ENCODE peak calls at places on chromosomes 13 and 19, in four cellular contexts. G, H, W and C are unnamed samples.

GRCh38 chr13:51659276-51660127 is 75.2 kb downstream of the WDFY2 start:
- DNase-seq in W (no peak), H (no peak), G (no peak), C (no peak)

GRCh38 chr19:2423913-2424685 is 3.3 kb downstream of the TIMM13 start:
- DNase-seq in G (no peak), W (no peak), H (no peak), C (no peak)

GRCh38 chr19:11737964-11738745 is 591 bp downstream of the ZNF823 start:
- DNase-seq in W (no peak), H (peak), G (peak), C (no peak)

GRCh38 chr19:6276447-6276846 is 3.3 kb downstream of the MLLT1 start:
- DNase-seq in G (peak), W (no peak), H (peak), C (no peak)

GRCh38 chr13:102402292-102402691 is 444 bp upstream of the FGF14 start:
- DNase-seq in G (peak), W (no peak), H (peak), C (peak)

GRCh38 chr19:10553087-10553667 is 9.5 kb downstream of the ATG4D start:
- DNase-seq in G (no peak), H (no peak), W (no peak), C (no peak)

GRCh38 chr13:111630411-111630810 is 310.0 kb downstream of the TEX29 start:
- DNase-seq in H (no peak), G (no peak), W (no peak), C (no peak)

GRCh38 chr13:20465218-20465879 is 60.3 kb downstream of the CRYL1 start:
- DNase-seq in W (peak), H (no peak), G (no peak), C (no peak)

GRCh38 chr19:35714601-35715354 is 3.0 kb upstream of the KMT2B start:
- DNase-seq in W (no peak), G (no peak), H (no peak), C (no peak)

GRCh38 chr19:16371540-16371986 is 46.9 kb downstream of the KLF2 start:
- DNase-seq in W (no peak), G (no peak), H (peak), C (no peak)

GRCh38 chr13:90760639-90761038 is 586.8 kb upstream of the MIR17HG start:
- DNase-seq in W (no peak), H (no peak), G (no peak), C (no peak)

GRCh38 chr13:49791214-49791752 is 1.2 kb downstream of the KPNA3 start:
- DNase-seq in W (no peak), G (no peak), H (no peak), C (no peak)

GRCh38 chr19:10508036-10508435 is 4.9 kb upstream of the KEAP1 start:
- DNase-seq in W (no peak), H (no peak), G (no peak), C (no peak)

GRCh38 chr19:12884926-12885748 is 1.9 kb downstream of the KLF1 start:
- DNase-seq in G (no peak), W (peak), H (peak), C (peak)

GRCh38 chr13:55815458-55816033 is 1325.2 kb upstream of the PRR20A start:
- DNase-seq in G (no peak), W (no peak), H (no peak), C (no peak)

GRCh38 chr13:39781381-39781780 is 125.9 kb downstream of the COG6 start:
- DNase-seq in G (no peak), W (no peak), H (no peak), C (no peak)

GRCh38 chr19:8517551-8518442 is 3.8 kb upstream of the ZNF414 start:
- DNase-seq in W (no peak), H (no peak), G (no peak), C (no peak)

GRCh38 chr13:110017379-110017778 is 231.0 kb upstream of the IRS2 start:
- DNase-seq in G (no peak), W (peak), H (no peak), C (no peak)

GRCh38 chr13:26247608-26248007 is 6.3 kb upstream of the CDK8 start:
- DNase-seq in G (no peak), W (no peak), H (no peak), C (no peak)

GRCh38 chr13:40608308-40608707 is 58.1 kb downstream of the FOXO1 start:
- DNase-seq in H (no peak), G (no peak), W (no peak), C (no peak)

GRCh38 chr13:111922086-111922485 is 144.9 kb upstream of the SOX1 start:
- DNase-seq in G (no peak), W (no peak), H (no peak), C (no peak)

DNA sequence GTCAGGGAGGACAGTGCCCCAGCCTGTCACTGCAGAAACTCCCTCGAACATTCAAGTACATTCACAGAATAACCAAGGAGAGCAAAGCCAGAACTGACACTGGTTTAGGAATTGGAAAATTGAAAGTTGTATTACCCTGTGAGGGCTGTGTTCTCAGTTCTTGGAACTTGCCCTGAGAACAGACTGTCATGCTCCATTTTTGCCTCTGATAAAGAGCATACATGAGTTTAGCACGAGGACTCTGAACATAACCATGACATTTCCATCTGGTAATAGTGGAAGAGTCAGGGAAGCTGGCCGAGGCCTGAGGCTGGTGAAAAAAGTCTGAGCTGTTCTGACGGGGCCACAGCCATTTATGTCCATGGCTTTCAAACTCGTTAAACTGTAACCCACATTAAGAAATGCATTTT is 15.2 kb upstream of the SLC25A30 start:
- DNase-seq in G (no peak), H (no peak), W (no peak), C (no peak)
- H3K27ac ChIP-seq in G (no peak), H (peak), W (no peak), C (no peak)

GRCh38 chr13:113022391-113023216 is 53.6 kb downstream of the MCF2L start:
- DNase-seq in H (no peak), W (no peak), G (no peak), C (no peak)
- H3K27ac ChIP-seq in H (peak), W (no peak), G (no peak), C (peak)

DNA sequence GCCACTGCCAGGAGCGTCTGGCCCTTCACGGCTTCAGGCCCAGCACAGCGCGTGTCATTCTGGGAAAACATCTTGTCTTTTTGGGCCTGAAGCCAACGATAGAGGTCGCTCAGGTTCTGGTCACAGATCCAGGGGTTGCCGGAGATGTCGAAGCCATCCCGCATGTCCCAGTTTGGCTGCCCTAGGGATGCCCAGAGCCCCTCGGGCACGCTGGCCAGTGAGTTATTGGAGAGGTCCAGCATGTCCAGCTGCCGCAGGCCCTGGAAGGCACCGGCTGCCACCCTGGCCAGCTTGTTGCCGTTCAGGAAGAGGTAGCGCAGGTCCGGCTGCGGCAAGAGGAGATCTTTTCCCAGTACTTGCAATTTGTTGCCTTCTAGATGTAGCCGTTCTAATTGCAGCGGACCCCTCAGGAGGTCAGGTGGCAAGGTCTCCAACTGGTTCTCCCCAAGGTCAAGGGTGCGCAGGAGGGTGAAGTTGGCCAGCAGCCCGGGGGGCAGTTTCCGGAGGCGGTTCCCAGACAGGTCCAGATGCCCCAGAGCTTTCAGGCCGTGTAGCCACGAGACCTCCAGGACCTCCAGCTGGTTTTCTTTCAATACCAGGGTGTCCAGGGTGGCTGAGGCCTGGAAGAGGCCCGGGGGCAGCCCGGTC is 1.8 kb downstream of the LRG1 start:
- DNase-seq in W (no peak), G (no peak), H (no peak), C (no peak)
- H3K27ac ChIP-seq in W (no peak), G (no peak), H (no peak), C (no peak)

DNA sequence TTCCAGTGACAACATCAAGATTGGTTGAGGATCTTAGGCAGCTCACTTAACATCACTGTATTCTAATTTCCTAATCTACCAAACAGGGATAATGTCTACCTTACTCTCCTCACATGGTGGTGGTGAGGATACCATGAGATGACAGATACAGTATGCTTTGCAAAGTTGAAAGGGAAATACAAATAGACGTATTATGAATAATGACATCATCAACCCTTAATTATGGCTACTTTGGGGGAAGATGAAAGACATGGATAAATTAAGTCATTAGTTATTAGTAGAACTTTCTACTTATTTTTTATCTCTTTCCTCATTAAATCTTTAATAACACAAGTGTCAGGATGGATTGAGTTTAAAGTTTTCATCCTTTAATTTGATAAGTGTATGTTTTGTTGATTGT is 532.5 kb downstream of the KLF12 start:
- DNase-seq in W (no peak), H (no peak), G (no peak), C (no peak)
- H3K27ac ChIP-seq in W (no peak), H (no peak), G (no peak), C (no peak)

GRCh38 chr13:94366677-94367076 is 112.8 kb downstream of the DCT start:
- DNase-seq in H (no peak), W (no peak), G (no peak), C (no peak)

GRCh38 chr13:94362411-94362909 is 117.0 kb downstream of the DCT start:
- DNase-seq in W (peak), H (no peak), G (peak), C (peak)
- H3K27ac ChIP-seq in W (no peak), H (no peak), G (no peak), C (no peak)

GRCh38 chr19:50486823-50487515 is 10.3 kb upstream of the GARIN5A start:
- DNase-seq in G (no peak), H (no peak), W (no peak), C (no peak)

GRCh38 chr19:50490991-50491472 is 14.4 kb upstream of the GARIN5A start:
- DNase-seq in W (no peak), H (no peak), G (no peak), C (no peak)

GRCh38 chr19:50489461-50490011 is 12.9 kb upstream of the GARIN5A start:
- DNase-seq in W (no peak), G (no peak), H (no peak), C (no peak)

GRCh38 chr19:50490411-50490811 is 13.8 kb upstream of the GARIN5A start:
- DNase-seq in H (no peak), G (no peak), W (no peak), C (no peak)

DNA sequence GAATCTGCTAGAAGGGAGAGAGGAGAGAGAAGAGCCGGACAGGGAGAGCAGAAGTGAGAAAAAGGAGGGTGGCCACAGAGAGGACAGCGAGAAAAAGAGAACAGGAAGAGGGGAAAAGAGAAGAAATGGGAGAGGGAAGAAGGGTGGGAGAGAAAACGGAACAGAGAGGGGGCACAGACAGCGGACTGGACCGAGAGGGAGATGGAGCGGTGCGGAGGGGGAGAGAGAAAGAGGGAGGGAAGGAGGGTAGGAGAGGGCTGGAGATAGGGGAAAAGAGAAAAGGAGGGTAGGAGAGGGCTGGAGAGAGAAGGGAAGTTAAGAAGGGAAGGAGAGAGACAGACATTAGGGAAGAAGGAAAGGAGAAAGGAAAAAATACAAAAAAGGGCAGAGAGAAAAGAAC is 12.1 kb upstream of the GARIN5A start:
- DNase-seq in H (no peak), W (no peak), G (no peak), C (no peak)
- H3K27ac ChIP-seq in H (no peak), W (no peak), G (no peak), C (peak)

DNA sequence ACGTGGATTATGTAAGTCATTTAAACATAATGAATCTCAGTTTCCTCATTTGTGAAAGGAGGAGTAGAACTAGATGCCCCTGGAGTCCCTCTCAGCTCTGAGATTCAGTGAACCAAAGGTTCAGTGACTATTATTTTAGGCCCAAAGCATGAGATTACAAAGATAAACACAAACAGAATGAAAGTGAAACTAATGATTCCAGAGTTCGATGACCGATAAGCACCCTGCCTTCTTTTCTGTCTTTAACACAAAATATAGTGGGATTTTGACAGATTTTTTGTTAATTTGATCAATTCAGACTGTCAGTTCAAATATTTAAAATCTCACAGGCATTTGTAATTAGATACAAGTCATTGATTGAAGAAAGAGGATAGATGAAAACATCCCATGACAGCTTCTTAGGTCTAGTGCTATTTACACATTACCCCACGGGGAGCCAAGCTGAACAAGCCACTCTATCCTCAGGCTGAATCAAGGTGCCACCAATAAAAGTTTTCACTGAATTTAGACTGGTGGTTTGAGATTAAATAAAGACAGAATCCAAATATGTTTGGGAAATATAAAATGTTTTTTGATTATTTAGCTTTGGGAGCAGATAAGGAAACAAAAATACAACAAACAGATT is 64.6 kb upstream of the RAP2A start:
- DNase-seq in W (peak), G (no peak), H (no peak), C (no peak)
- H3K27ac ChIP-seq in W (no peak), G (peak), H (peak), C (peak)